ENCODE peak calls at places on chromosomes 5 and 9, in six cellular contexts. A is A549, G is H1, W is K562, C is WTC11, V is endothelial cell of umbilical vein. Q is an unnamed sample.

GRCh38 chr5:158629591-158630312 is 470.0 kb downstream of the EBF1 start:
- DNase-seq in A (no peak), W (no peak), V (no peak), C (no peak), G (no peak), Q (no peak)

GRCh38 chr5:150219142-150219541 is 29.3 kb downstream of the SLC6A7 start:
- DNase-seq in V (no peak), W (peak), A (no peak), G (no peak), C (no peak), Q (no peak)

GRCh38 chr9:34869390-34869789 is 88.7 kb upstream of the PHF24 start:
- DNase-seq in V (peak), A (no peak), W (no peak), C (no peak), G (no peak), Q (peak)

GRCh38 chr9:95138474-95138873 is 179.0 kb downstream of the FANCC start:
- DNase-seq in A (no peak), C (peak), G (no peak), V (peak), W (no peak), Q (no peak)

GRCh38 chr5:176809544-176810083 is 745 bp upstream of the UNC5A start:
- DNase-seq in V (no peak), C (no peak), W (no peak), G (peak), A (no peak), Q (no peak)

GRCh38 chr5:26192496-26192895 is 845.9 kb downstream of the CDH9 start:
- DNase-seq in G (no peak), A (peak), C (no peak), W (no peak), V (no peak), Q (no peak)

GRCh38 chr9:103407260-103407659 is 412.1 kb downstream of the CYLC2 start:
- DNase-seq in C (no peak), A (no peak), G (no peak), W (no peak), V (no peak), Q (no peak)

GRCh38 chr9:138098908-138099791 is 221.6 kb downstream of the CACNA1B start:
- DNase-seq in C (peak), A (no peak), G (peak), V (no peak), W (no peak), Q (no peak)

GRCh38 chr9:82599550-82599949 is 463.4 kb downstream of the RASEF start:
- DNase-seq in G (no peak), V (no peak), A (no peak), W (no peak), C (no peak), Q (no peak)

GRCh38 chr9:112020680-112021596 is 124.3 kb downstream of the UGCG start:
- DNase-seq in G (no peak), V (peak), W (no peak), A (peak), C (no peak), Q (peak)

GRCh38 chr9:17005085-17005484 is 129.8 kb upstream of the CNTLN start:
- DNase-seq in G (no peak), C (no peak), V (peak), W (no peak), A (no peak), Q (peak)

GRCh38 chr5:92309336-92309991 is 926.3 kb upstream of the ARRDC3 start:
- DNase-seq in G (no peak), V (peak), C (no peak), W (no peak), A (peak), Q (peak)

GRCh38 chr5:144547098-144547499 is 376.4 kb downstream of the KCTD16 start:
- DNase-seq in A (no peak), W (no peak), V (no peak), C (no peak), G (no peak), Q (no peak)

GRCh38 chr5:78377056-78377717 is 16.8 kb downstream of the SCAMP1 start:
- DNase-seq in V (peak), A (no peak), C (no peak), G (no peak), W (no peak), Q (no peak)
- TF ChIP-seq JUN in V (no peak), A (no peak), C (no peak), G (no peak), W (no peak), Q (no peak)

GRCh38 chr9:3477236-3477834 is 48.5 kb downstream of the RFX3 start:
- DNase-seq in W (no peak), V (no peak), G (no peak), C (no peak), A (no peak), Q (no peak)

GRCh38 chr9:3479516-3480352 is 46.1 kb downstream of the RFX3 start:
- DNase-seq in A (no peak), G (no peak), W (no peak), C (no peak), V (no peak), Q (no peak)

GRCh38 chr9:3475300-3476020 is 50.3 kb downstream of the RFX3 start:
- DNase-seq in V (peak), A (no peak), G (no peak), C (peak), W (no peak), Q (peak)

GRCh38 chr9:3480353-3480655 is 45.5 kb downstream of the RFX3 start:
- DNase-seq in V (no peak), A (no peak), C (no peak), G (no peak), W (no peak), Q (no peak)

GRCh38 chr9:3478549-3478953 is 47.2 kb downstream of the RFX3 start:
- DNase-seq in A (no peak), C (no peak), V (peak), G (no peak), W (no peak), Q (peak)
- TF ChIP-seq JUN in A (no peak), C (no peak), V (peak), G (no peak), W (no peak), Q (no peak)

DNA sequence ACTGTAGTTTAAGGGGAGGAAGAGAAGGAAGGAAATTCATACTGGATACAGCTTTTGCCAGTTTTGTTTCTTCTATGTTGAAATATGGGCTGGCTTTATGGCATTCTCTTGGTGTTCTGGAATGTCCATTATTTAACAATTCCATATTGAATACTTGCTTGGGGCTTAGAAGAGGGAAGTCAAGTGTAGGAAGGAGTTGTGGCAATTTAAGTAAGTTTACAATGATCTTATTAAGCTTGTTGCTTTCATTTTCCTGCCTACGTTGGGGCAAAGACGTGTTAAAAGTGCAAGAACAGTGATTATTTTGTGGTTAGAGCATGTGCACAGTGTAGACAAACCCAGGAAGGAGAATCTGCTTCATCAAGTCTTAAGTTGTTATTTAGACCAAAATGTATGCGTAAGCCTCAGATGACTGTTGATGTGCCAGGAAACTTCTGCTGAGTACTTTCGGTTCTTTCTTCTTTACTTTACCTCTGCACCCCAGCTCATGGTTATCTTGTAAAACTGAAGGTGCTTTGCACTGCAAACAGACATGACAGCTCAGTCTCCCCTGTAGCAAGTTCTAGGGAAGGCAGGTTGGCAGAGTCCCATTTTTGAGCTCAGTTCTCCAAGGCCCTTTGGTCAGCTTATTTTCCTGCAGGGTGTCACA is 75.8 kb downstream of the F2RL2 start:
- DNase-seq in W (no peak), V (no peak), G (no peak), C (no peak), A (no peak), Q (no peak)
- TF ChIP-seq JUN in W (no peak), V (no peak), G (no peak), C (no peak), A (no peak), Q (no peak)

GRCh38 chr5:39206630-39207319 is 12.6 kb downstream of the FYB1 start:
- DNase-seq in G (no peak), W (no peak), C (no peak), A (no peak), V (no peak), Q (no peak)

GRCh38 chr5:39209924-39210323 is 9.4 kb downstream of the FYB1 start:
- DNase-seq in G (no peak), W (no peak), C (peak), A (no peak), V (no peak), Q (no peak)

GRCh38 chr5:39205550-39205949 is 13.8 kb downstream of the FYB1 start:
- DNase-seq in G (no peak), V (no peak), A (no peak), C (no peak), W (no peak), Q (no peak)

GRCh38 chr5:39207628-39208027 is 11.7 kb downstream of the FYB1 start:
- DNase-seq in A (no peak), V (no peak), G (no peak), C (no peak), W (no peak), Q (no peak)

GRCh38 chr5:39208471-39208870 is 10.9 kb downstream of the FYB1 start:
- DNase-seq in A (no peak), C (no peak), V (no peak), W (no peak), G (no peak), Q (no peak)
- TF ChIP-seq JUN in A (no peak), C (no peak), V (no peak), W (no peak), G (no peak), Q (no peak)

GRCh38 chr5:74394924-74395880 is 245.3 kb downstream of the ENC1 start:
- DNase-seq in A (no peak), C (peak), W (no peak), V (no peak), G (peak), Q (peak)
- TF ChIP-seq JUN in A (no peak), C (no peak), W (no peak), V (no peak), G (no peak), Q (no peak)

DNA sequence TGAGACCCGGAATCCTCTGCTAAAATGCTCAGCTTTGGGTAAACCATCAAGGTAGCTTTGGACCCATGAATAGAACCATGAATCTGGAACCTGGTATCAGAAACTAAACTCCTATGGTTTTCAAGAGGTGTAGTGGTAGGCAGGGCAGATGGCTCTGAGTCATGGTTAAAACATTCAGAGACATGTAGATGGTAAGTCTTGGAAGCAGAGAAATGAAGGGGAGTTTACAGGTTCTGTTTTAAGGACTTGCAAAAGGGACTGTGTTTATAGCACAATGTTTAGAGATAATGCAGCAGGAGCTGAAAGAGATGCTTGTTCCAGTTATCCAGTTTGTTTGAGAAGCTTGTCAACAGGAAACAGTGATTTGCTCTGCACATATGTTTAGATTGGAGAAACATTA is 36.0 kb upstream of the FBN2 start:
- DNase-seq in W (no peak), V (no peak), G (no peak), A (no peak), C (no peak), Q (no peak)
- TF ChIP-seq JUN in W (no peak), V (no peak), G (no peak), A (no peak), C (no peak), Q (no peak)

GRCh38 chr5:141135718-141136266 is 786 bp downstream of the PCDHB5 start:
- DNase-seq in V (no peak), A (no peak), W (no peak), G (no peak), C (no peak), Q (no peak)

GRCh38 chr5:141135030-141135717 is at the start of gene PCDHB5:
- DNase-seq in A (peak), W (peak), C (peak), G (peak), V (peak), Q (no peak)
- TF ChIP-seq JUN in A (no peak), W (no peak), C (no peak), G (no peak), V (no peak), Q (no peak)

GRCh38 chr9:126614455-126615248 is 924 bp downstream of the LMX1B start:
- DNase-seq in W (no peak), V (no peak), G (peak), A (no peak), C (peak), Q (no peak)
- TF ChIP-seq JUN in W (no peak), V (no peak), G (no peak), A (no peak), C (no peak), Q (no peak)

GRCh38 chr9:105828596-105829213 is 134.4 kb downstream of the TMEM38B start:
- DNase-seq in A (no peak), C (no peak), W (no peak), V (no peak), G (no peak), Q (no peak)
- TF ChIP-seq JUN in A (no peak), C (no peak), W (no peak), V (no peak), G (no peak), Q (no peak)